ENCODE peak calls at places on chromosome 13, in eight cellular contexts. U is choroid plexus epithelial cell, B is sigmoid colon, X is cardiac fibroblast, Y is tibial nerve, W is heart right ventricle, L is thoracic aorta, D is psoas muscle. T is an unnamed sample.

GRCh38 chr13:43203781-43204180 is 180.4 kb downstream of the DNAJC15 start:
- DNase-seq in U (no peak), W (no peak), B (no peak), Y (no peak), X (no peak), L (no peak), D (no peak), T (peak)

GRCh38 chr13:42119875-42120274 is 71.4 kb downstream of the DGKH start:
- DNase-seq in D (no peak), X (no peak), L (no peak), W (no peak), B (no peak), Y (no peak), U (peak), T (no peak)

GRCh38 chr13:83024955-83025594 is 857.2 kb downstream of the SLITRK1 start:
- DNase-seq in X (peak), L (no peak), Y (no peak), B (no peak), U (peak), W (no peak), D (no peak), T (peak)

GRCh38 chr13:82938644-82939043 is 943.6 kb downstream of the SLITRK1 start:
- DNase-seq in D (no peak), Y (no peak), X (no peak), L (no peak), B (no peak), U (no peak), W (no peak), T (no peak)

GRCh38 chr13:72960541-72960940 is 98.3 kb upstream of the KLF5 start:
- DNase-seq in B (no peak), Y (no peak), D (no peak), L (no peak), W (no peak), U (no peak), X (no peak), T (no peak)

GRCh38 chr13:78826936-78827335 is 168.0 kb upstream of the OBI1 start:
- DNase-seq in W (no peak), X (no peak), B (no peak), D (no peak), U (no peak), L (no peak), Y (no peak), T (no peak)

GRCh38 chr13:109276261-109276660 is 510.1 kb downstream of the IRS2 start:
- DNase-seq in W (no peak), D (no peak), B (no peak), Y (no peak), L (no peak), U (no peak), X (no peak), T (no peak)

GRCh38 chr13:103030776-103031175 is 35.4 kb downstream of the SLC10A2 start:
- DNase-seq in W (no peak), B (no peak), X (no peak), U (no peak), L (no peak), Y (no peak), D (no peak), T (no peak)

GRCh38 chr13:30157616-30157993 is 149.7 kb downstream of the KATNAL1 start:
- DNase-seq in X (no peak), D (no peak), L (no peak), U (no peak), Y (no peak), W (no peak), B (no peak), T (no peak)

GRCh38 chr13:19606152-19606551 is 27.3 kb upstream of the MPHOSPH8 start:
- DNase-seq in B (no peak), L (no peak), D (no peak), W (no peak), Y (no peak), U (no peak), X (no peak), T (peak)

GRCh38 chr13:85314686-85315085 is 484.5 kb downstream of the SLITRK6 start:
- DNase-seq in Y (no peak), U (no peak), D (no peak), B (no peak), X (no peak), W (no peak), L (no peak), T (no peak)

GRCh38 chr13:73258396-73258795 is 199.6 kb downstream of the KLF5 start:
- DNase-seq in L (no peak), W (no peak), B (no peak), D (no peak), U (no peak), Y (no peak), X (peak), T (no peak)

GRCh38 chr13:62678039-62678438 is 1262.4 kb upstream of the PCDH20 start:
- DNase-seq in U (peak), W (no peak), D (no peak), L (no peak), Y (no peak), X (no peak), B (no peak), T (no peak)

DNA sequence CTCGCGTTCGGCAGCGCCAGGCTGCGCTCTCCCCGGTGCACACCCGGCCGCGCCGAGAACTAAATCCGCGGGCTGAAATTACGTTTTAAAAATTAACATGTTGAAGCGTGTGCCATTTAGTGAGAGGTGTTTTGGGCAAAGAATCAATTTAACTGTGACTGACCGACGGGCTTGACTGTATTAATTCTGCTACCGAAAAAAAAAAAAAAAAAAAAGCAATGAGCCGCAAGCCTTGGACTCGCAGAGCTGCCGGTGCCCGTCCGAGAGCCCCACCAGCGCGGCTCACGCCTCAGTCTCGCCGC is 9.6 kb upstream of the SOX1 start:
- DNase-seq in L (no peak), W (no peak), B (no peak), D (no peak), X (no peak), U (no peak), Y (no peak), T (no peak)
- H3K4me3 ChIP-seq in L (no peak), W (no peak), B (no peak), D (no peak), X (no peak), U (no peak), Y (no peak), T (no peak)

GRCh38 chr13:94950303-94950702 is 238.0 kb upstream of the SOX21 start:
- DNase-seq in W (no peak), Y (no peak), L (no peak), B (no peak), X (peak), U (no peak), D (no peak), T (peak)
- TF ChIP-seq CTCF in W (no peak), Y (no peak), L (no peak), B (no peak), X (no peak), U (peak), D (no peak), T (no peak)

GRCh38 chr13:75875450-75875849 is 239.3 kb downstream of the LMO7 start:
- DNase-seq in L (no peak), B (no peak), W (no peak), X (no peak), Y (no peak), D (no peak), U (no peak), T (no peak)

GRCh38 chr13:75877092-75877491 is 241.0 kb downstream of the LMO7 start:
- DNase-seq in U (no peak), Y (no peak), X (no peak), W (no peak), L (no peak), B (no peak), D (no peak), T (no peak)

GRCh38 chr13:75873499-75873898 is 237.4 kb downstream of the LMO7 start:
- DNase-seq in X (no peak), D (no peak), W (no peak), U (no peak), Y (no peak), B (no peak), L (no peak), T (no peak)

GRCh38 chr13:75879656-75880055 is 243.5 kb downstream of the LMO7 start:
- DNase-seq in L (no peak), X (no peak), Y (no peak), U (no peak), D (no peak), B (no peak), W (no peak), T (no peak)

DNA sequence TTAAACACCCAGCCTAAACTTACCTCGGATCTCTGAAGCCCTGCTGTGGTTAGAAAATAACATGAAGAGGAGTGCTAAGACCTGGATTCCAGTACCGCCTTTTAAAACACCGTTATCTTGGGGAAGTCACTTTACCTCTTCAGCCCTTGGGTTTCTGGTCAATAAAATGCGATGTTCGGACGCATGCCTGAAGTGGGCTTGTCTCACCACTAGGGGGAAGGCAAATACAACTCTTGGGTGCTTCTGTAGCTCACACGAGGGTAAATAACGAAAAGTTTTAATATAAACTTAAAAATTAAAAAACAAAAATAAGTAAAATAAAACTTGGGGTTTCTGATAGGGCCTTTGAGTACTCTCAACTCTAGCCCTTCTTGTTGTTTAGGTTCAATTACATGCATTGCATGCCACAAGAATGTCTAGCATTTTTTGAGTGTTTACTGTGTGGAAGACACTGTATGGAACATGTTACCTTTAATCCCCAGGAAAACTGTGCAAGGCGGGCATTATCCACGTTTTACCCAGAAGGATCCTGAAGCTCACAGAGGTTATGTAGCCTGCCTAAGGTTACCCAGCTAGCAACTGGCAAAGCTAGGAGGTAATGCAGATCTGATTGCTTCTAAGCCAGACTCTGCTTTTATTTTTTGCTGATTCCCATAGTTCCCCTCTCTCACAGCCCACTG is 240.4 kb downstream of the LMO7 start:
- DNase-seq in X (peak), Y (peak), W (no peak), D (peak), U (peak), B (peak), L (no peak), T (peak)
- H3K4me3 ChIP-seq in X (no peak), Y (no peak), W (no peak), D (no peak), U (no peak), B (no peak), L (no peak), T (no peak)

DNA sequence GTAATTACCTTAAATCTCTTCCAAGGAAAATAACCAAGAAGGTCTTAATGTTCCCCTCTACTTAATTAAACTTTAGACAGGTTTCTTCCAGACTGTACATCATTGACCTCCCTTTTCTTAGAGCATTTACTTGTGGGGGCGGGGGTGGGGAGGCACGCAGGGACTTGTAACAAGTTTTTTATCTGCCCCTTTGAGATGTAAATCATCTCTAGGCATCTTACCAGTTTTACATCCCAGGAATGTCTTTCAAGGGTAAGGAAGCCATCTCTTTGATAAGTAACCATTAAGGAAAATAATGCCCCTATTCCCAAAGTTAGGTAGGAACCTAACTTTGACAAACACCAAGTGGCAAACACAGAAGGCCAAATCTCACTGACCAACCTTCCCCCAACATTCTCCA is 528.6 kb downstream of the SUCLA2 start:
- DNase-seq in Y (no peak), D (no peak), B (no peak), U (no peak), L (no peak), W (no peak), X (no peak), T (no peak)
- TF ChIP-seq CTCF in Y (no peak), D (no peak), B (no peak), U (no peak), L (no peak), W (no peak), X (no peak), T (no peak)

GRCh38 chr13:81116461-81117282 is 775.7 kb upstream of the SPRY2 start:
- DNase-seq in X (no peak), U (peak), W (no peak), L (no peak), Y (no peak), D (no peak), B (no peak), T (no peak)
- H3K4me3 ChIP-seq in X (no peak), U (no peak), W (no peak), L (no peak), Y (no peak), D (peak), B (no peak), T (no peak)

GRCh38 chr13:55199132-55199531 is 1941.6 kb upstream of the PRR20A start:
- DNase-seq in U (no peak), D (no peak), X (no peak), W (no peak), Y (no peak), L (no peak), B (no peak), T (no peak)
- TF ChIP-seq CTCF in U (no peak), D (no peak), X (no peak), W (no peak), Y (no peak), L (no peak), B (no peak), T (no peak)

GRCh38 chr13:45658586-45659235 is 43.2 kb upstream of the ERICH6B start:
- DNase-seq in U (peak), D (no peak), Y (no peak), X (peak), B (no peak), W (no peak), L (no peak), T (peak)
- H3K4me3 ChIP-seq in U (no peak), D (no peak), Y (no peak), X (no peak), B (no peak), W (no peak), L (no peak), T (no peak)

DNA sequence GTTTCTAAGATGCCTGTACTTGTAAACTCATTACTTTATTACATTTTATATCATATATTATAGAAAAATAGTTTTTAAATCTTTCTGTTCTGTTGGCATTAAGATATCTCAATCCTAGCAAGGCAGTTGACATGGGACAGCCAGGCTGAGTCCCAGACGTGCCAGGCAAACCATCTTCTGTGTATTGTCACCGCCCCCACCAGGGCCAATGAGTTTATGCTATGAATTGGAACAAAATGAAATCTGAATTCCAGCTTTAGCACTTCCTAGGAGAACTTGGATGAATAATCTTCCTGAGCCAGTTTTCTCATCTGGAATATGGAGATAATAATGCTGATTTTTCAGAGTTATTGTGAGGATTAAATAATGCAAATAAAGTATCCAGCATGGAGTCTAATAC is 79.9 kb upstream of the GSX1 start:
- DNase-seq in X (peak), U (peak), Y (peak), B (no peak), W (peak), L (no peak), D (no peak), T (peak)
- TF ChIP-seq CTCF in X (no peak), U (peak), Y (no peak), B (no peak), W (peak), L (peak), D (peak), T (no peak)

DNA sequence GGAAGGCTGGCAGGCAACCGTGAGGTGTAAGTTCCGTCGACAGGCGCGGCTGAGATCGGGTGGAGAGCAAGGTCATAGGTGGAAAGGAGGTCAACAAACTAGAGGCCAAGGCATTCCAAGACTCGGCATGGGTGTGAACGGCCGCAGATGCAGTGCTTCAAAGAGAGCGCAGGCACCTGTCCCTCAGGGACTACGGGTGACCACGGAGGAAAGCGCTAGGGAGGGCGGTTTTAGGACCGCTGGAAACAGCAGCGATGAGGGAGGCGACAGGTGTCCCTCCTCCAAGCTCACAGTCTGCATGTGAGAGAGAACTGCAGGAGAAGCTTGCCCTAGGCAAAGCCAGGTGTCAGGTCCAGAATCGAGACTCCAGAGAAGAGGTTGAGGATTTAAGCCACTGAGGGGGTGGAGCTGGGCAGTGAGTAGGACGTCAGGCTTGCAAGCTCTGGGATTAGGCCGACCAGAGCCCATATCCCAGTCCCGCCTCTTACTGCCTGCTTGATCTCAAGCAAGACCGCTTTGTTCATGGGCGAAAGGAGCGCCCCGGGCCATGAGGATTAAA is 1.6 kb upstream of the MLNR start:
- DNase-seq in U (peak), B (no peak), X (peak), W (no peak), Y (no peak), D (no peak), L (no peak), T (no peak)
- H3K4me3 ChIP-seq in U (no peak), B (no peak), X (no peak), W (no peak), Y (no peak), D (no peak), L (no peak), T (no peak)